ENCODE peak calls at places on chromosomes 7 and 10, in four cellular contexts. One of them, this sample, is unnamed.

GRCh38 chr7:100563809-100564400 is 9.8 kb downstream of the SAP25 start:
- DNase-seq in fibroblast of villous mesenchyme: peak; percentile 73
- DNase-seq in ovary: peak; percentile 85
- DNase-seq in CD8-positive, alpha-beta T cell: peak; percentile 91
- DNase-seq in this sample: peak; percentile 65

GRCh38 chr7:1864126-1864940 is 194.3 kb downstream of the ELFN1 start:
- DNase-seq in fibroblast of villous mesenchyme: no peak
- DNase-seq in ovary: no peak
- DNase-seq in CD8-positive, alpha-beta T cell: no peak
- DNase-seq in this sample: no peak

GRCh38 chr10:124496150-124496549 is 34.5 kb downstream of the LHPP start:
- DNase-seq in fibroblast of villous mesenchyme: no peak
- DNase-seq in ovary: no peak
- DNase-seq in CD8-positive, alpha-beta T cell: no peak
- DNase-seq in this sample: no peak

GRCh38 chr10:47027108-47027811 is 116.0 kb downstream of the PTPN20 start:
- DNase-seq in fibroblast of villous mesenchyme: no peak
- DNase-seq in ovary: no peak
- DNase-seq in CD8-positive, alpha-beta T cell: no peak
- DNase-seq in this sample: no peak

GRCh38 chr10:80204193-80204714 is 1.1 kb downstream of the ANXA11 start:
- DNase-seq in fibroblast of villous mesenchyme: no peak
- DNase-seq in ovary: no peak
- DNase-seq in CD8-positive, alpha-beta T cell: no peak
- DNase-seq in this sample: no peak

GRCh38 chr10:30093303-30093967 is 34.0 kb upstream of the JCAD start:
- DNase-seq in fibroblast of villous mesenchyme: no peak
- DNase-seq in ovary: no peak
- DNase-seq in CD8-positive, alpha-beta T cell: no peak
- DNase-seq in this sample: no peak

GRCh38 chr7:138460649-138461607 is 869 bp downstream of the TRIM24 start:
- DNase-seq in fibroblast of villous mesenchyme: peak; percentile 45
- DNase-seq in ovary: peak; percentile 59
- DNase-seq in CD8-positive, alpha-beta T cell: peak; percentile 60
- DNase-seq in this sample: peak; percentile 20

GRCh38 chr7:136247211-136247610 is 270.1 kb upstream of the MTPN start:
- DNase-seq in fibroblast of villous mesenchyme: no peak
- DNase-seq in ovary: no peak
- DNase-seq in CD8-positive, alpha-beta T cell: no peak
- DNase-seq in this sample: no peak

GRCh38 chr7:130273081-130273699 is 6.5 kb downstream of the CPA2 start:
- DNase-seq in fibroblast of villous mesenchyme: peak; percentile 94
- DNase-seq in ovary: peak; percentile 68
- DNase-seq in CD8-positive, alpha-beta T cell: peak; percentile 19
- DNase-seq in this sample: no peak

GRCh38 chr10:88865281-88865876 is 13.7 kb upstream of the ANKRD22 start:
- DNase-seq in fibroblast of villous mesenchyme: no peak
- DNase-seq in ovary: no peak
- DNase-seq in CD8-positive, alpha-beta T cell: no peak
- DNase-seq in this sample: peak; percentile 31

DNA sequence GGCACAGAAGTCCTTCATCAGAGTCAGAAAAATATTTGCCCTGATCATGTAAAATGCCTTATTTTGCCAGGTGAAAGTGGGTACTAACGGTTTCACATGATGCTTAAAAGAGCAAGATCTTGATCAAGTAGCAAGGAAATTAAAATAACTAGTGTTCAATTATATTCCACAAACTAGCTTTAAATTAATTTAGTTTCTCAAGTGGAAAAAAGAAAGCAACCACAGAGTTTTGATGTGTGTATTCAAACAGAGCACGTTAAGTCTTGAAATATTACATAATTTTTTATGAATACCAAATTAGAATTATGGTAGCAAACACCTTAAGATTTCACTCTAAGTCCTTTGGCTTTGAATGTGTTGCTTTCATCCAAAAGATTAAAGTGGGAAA is 47.3 kb downstream of the PIP4K2A start:
- DNase-seq in fibroblast of villous mesenchyme: no peak
- DNase-seq in ovary: no peak
- DNase-seq in CD8-positive, alpha-beta T cell: no peak
- DNase-seq in this sample: peak; percentile 69
- H3K4me3 ChIP-seq in fibroblast of villous mesenchyme: no peak overlapping the region
- H3K4me3 ChIP-seq in ovary: no peak overlapping the region
- H3K4me3 ChIP-seq in CD8-positive, alpha-beta T cell: peak overlapping the region; percentile 42
- H3K4me3 ChIP-seq in this sample: peak overlapping the region; percentile 30

GRCh38 chr7:158238616-158239289 is 348.9 kb downstream of the PTPRN2 start:
- DNase-seq in fibroblast of villous mesenchyme: no peak
- DNase-seq in ovary: no peak
- DNase-seq in CD8-positive, alpha-beta T cell: no peak
- DNase-seq in this sample: no peak

GRCh38 chr7:158239290-158239981 is 348.2 kb downstream of the PTPRN2 start:
- DNase-seq in fibroblast of villous mesenchyme: no peak
- DNase-seq in ovary: no peak
- DNase-seq in CD8-positive, alpha-beta T cell: no peak
- DNase-seq in this sample: no peak

GRCh38 chr7:158237672-158238335 is 349.8 kb downstream of the PTPRN2 start:
- DNase-seq in fibroblast of villous mesenchyme: no peak
- DNase-seq in ovary: no peak
- DNase-seq in CD8-positive, alpha-beta T cell: no peak
- DNase-seq in this sample: no peak

GRCh38 chr7:158235862-158236261 is 351.8 kb downstream of the PTPRN2 start:
- DNase-seq in fibroblast of villous mesenchyme: no peak
- DNase-seq in ovary: no peak
- DNase-seq in CD8-positive, alpha-beta T cell: no peak
- DNase-seq in this sample: no peak

DNA sequence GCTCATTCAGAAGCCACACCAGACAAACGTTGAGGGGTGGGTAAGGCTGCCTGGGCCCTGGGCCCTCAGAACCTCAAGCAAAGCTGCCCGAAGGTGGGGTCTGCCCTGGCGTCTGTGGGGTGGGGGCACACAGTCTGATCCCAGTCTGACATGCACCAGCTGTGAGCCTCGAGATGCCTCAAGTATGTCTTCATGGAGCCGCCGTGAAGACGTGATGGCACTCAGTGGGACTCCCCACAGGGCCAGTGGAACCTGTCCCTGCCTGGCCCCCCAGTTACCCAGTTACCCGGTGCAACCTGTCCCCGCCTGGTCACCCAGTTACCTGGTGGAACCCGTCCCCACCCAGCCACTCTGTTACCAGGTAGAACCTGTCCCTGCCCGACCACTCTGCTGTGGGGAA is 351.2 kb downstream of the PTPRN2 start:
- DNase-seq in fibroblast of villous mesenchyme: no peak
- DNase-seq in ovary: no peak
- DNase-seq in CD8-positive, alpha-beta T cell: no peak
- DNase-seq in this sample: no peak
- H3K4me3 ChIP-seq in fibroblast of villous mesenchyme: no peak overlapping the region
- H3K4me3 ChIP-seq in ovary: no peak overlapping the region
- H3K4me3 ChIP-seq in CD8-positive, alpha-beta T cell: no peak overlapping the region
- H3K4me3 ChIP-seq in this sample: no peak overlapping the region

GRCh38 chr7:27235387-27236052 is 7.1 kb upstream of the EVX1 start:
- DNase-seq in fibroblast of villous mesenchyme: peak; percentile 26
- DNase-seq in ovary: no peak
- DNase-seq in CD8-positive, alpha-beta T cell: no peak
- DNase-seq in this sample: peak; percentile 32

GRCh38 chr7:27239780-27240731 is 2.5 kb upstream of the EVX1 start:
- DNase-seq in fibroblast of villous mesenchyme: no peak
- DNase-seq in ovary: no peak
- DNase-seq in CD8-positive, alpha-beta T cell: no peak
- DNase-seq in this sample: no peak

GRCh38 chr7:27237735-27238334 is 4.8 kb upstream of the EVX1 start:
- DNase-seq in fibroblast of villous mesenchyme: peak; percentile 28
- DNase-seq in ovary: no peak
- DNase-seq in CD8-positive, alpha-beta T cell: no peak
- DNase-seq in this sample: no peak

GRCh38 chr7:27238979-27239779 is 3.4 kb upstream of the EVX1 start:
- DNase-seq in fibroblast of villous mesenchyme: no peak
- DNase-seq in ovary: no peak
- DNase-seq in CD8-positive, alpha-beta T cell: no peak
- DNase-seq in this sample: no peak

GRCh38 chr7:27236053-27236410 is 6.6 kb upstream of the EVX1 start:
- DNase-seq in fibroblast of villous mesenchyme: no peak
- DNase-seq in ovary: no peak
- DNase-seq in CD8-positive, alpha-beta T cell: no peak
- DNase-seq in this sample: no peak
- H3K4me3 ChIP-seq in fibroblast of villous mesenchyme: peak overlapping the region; percentile 60
- H3K4me3 ChIP-seq in ovary: no peak overlapping the region
- H3K4me3 ChIP-seq in CD8-positive, alpha-beta T cell: no peak overlapping the region
- H3K4me3 ChIP-seq in this sample: peak overlapping the region; percentile 61

DNA sequence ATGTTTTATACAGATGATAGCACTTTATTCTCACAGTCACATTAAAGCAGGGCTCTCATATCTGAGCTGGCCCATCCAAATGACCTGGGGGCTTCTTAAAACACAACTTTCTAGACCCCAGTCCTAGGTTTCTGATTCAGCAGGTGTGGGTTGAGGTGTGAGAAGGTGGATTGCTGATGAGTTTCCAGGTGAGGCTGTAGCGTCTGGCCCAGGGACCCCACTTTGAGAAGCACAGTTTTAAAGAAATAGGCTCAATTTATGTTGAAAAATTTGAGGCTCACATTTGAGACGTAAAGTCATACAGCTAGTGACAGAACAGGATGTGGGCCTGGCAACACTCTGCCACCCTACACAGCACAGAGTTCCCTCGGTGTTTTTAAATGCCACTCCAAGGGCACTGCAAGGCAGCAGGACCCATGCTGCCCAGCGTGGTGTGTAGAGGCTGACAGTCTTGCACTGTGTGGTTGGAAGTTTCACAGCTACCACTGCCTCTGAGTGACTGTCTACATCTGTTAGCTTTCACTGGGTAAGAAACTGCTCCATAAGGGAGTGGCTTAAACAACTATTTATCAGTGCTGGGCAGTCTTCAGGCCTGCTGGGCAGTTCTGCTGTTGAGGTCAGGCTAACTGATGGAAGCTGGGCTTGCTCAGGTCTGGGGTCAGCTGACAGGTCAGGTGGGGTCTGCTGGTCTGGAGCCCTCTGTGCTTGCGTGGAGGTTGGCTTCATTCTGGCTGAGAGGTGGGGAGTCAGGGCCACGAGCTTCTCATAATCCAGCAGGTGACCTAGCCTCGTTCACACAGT is 319.7 kb downstream of the CXCL12 start:
- DNase-seq in fibroblast of villous mesenchyme: no peak
- DNase-seq in ovary: no peak
- DNase-seq in CD8-positive, alpha-beta T cell: no peak
- DNase-seq in this sample: no peak
- H3K4me3 ChIP-seq in fibroblast of villous mesenchyme: no peak overlapping the region
- H3K4me3 ChIP-seq in ovary: no peak overlapping the region
- H3K4me3 ChIP-seq in CD8-positive, alpha-beta T cell: no peak overlapping the region
- H3K4me3 ChIP-seq in this sample: no peak overlapping the region

GRCh38 chr7:3561908-3562307 is 260.9 kb downstream of the SDK1 start:
- DNase-seq in fibroblast of villous mesenchyme: no peak
- DNase-seq in ovary: no peak
- DNase-seq in CD8-positive, alpha-beta T cell: no peak
- DNase-seq in this sample: no peak

GRCh38 chr7:3560495-3560894 is 259.4 kb downstream of the SDK1 start:
- DNase-seq in fibroblast of villous mesenchyme: no peak
- DNase-seq in ovary: no peak
- DNase-seq in CD8-positive, alpha-beta T cell: no peak
- DNase-seq in this sample: no peak

GRCh38 chr7:3564231-3564630 is 263.2 kb downstream of the SDK1 start:
- DNase-seq in fibroblast of villous mesenchyme: no peak
- DNase-seq in ovary: no peak
- DNase-seq in CD8-positive, alpha-beta T cell: no peak
- DNase-seq in this sample: no peak

GRCh38 chr7:3558410-3558809 is 257.4 kb downstream of the SDK1 start:
- DNase-seq in fibroblast of villous mesenchyme: peak; percentile 41
- DNase-seq in ovary: no peak
- DNase-seq in CD8-positive, alpha-beta T cell: no peak
- DNase-seq in this sample: no peak

GRCh38 chr7:3559178-3559765 is 258.2 kb downstream of the SDK1 start:
- DNase-seq in fibroblast of villous mesenchyme: peak; percentile 85
- DNase-seq in ovary: peak; percentile 32
- DNase-seq in CD8-positive, alpha-beta T cell: no peak
- DNase-seq in this sample: no peak
- H3K4me3 ChIP-seq in fibroblast of villous mesenchyme: no peak overlapping the region
- H3K4me3 ChIP-seq in ovary: no peak overlapping the region
- H3K4me3 ChIP-seq in CD8-positive, alpha-beta T cell: no peak overlapping the region
- H3K4me3 ChIP-seq in this sample: no peak overlapping the region

GRCh38 chr10:117534321-117535044 is 8.1 kb upstream of the EMX2 start:
- DNase-seq in fibroblast of villous mesenchyme: peak; percentile 16
- DNase-seq in ovary: no peak
- DNase-seq in CD8-positive, alpha-beta T cell: no peak
- DNase-seq in this sample: no peak
- H3K4me3 ChIP-seq in fibroblast of villous mesenchyme: peak overlapping the region; percentile 40
- H3K4me3 ChIP-seq in ovary: peak overlapping the region; percentile 38
- H3K4me3 ChIP-seq in CD8-positive, alpha-beta T cell: no peak overlapping the region
- H3K4me3 ChIP-seq in this sample: no peak overlapping the region

DNA sequence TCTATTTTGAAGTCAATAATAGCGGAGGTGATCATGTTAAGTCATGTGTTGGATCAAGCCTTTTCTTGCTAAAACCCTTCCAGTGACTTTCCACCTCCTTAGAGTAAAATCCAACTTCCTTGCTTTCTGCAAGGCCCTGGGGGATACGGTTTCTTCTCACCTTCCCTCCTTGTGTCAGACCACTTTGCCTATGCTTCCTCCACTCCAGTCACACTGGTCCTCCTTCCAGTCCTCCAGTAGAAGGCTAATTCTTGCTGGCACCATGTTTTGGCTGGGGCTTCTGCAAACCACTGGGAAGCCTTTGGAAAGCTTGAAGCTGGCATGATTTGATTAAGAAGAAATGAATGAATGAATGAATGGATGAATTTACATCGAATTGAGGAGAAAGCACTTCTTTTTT is 169.5 kb downstream of the PLXDC2 start:
- DNase-seq in fibroblast of villous mesenchyme: no peak
- DNase-seq in ovary: no peak
- DNase-seq in CD8-positive, alpha-beta T cell: no peak
- DNase-seq in this sample: no peak
- H3K4me3 ChIP-seq in fibroblast of villous mesenchyme: no peak overlapping the region
- H3K4me3 ChIP-seq in ovary: no peak overlapping the region
- H3K4me3 ChIP-seq in CD8-positive, alpha-beta T cell: no peak overlapping the region
- H3K4me3 ChIP-seq in this sample: no peak overlapping the region

GRCh38 chr10:927131-927530 is 4.4 kb downstream of the LARP4B start:
- DNase-seq in fibroblast of villous mesenchyme: no peak
- DNase-seq in ovary: no peak
- DNase-seq in CD8-positive, alpha-beta T cell: no peak
- DNase-seq in this sample: no peak
- H3K4me3 ChIP-seq in fibroblast of villous mesenchyme: no peak overlapping the region
- H3K4me3 ChIP-seq in ovary: no peak overlapping the region
- H3K4me3 ChIP-seq in CD8-positive, alpha-beta T cell: no peak overlapping the region
- H3K4me3 ChIP-seq in this sample: no peak overlapping the region

DNA sequence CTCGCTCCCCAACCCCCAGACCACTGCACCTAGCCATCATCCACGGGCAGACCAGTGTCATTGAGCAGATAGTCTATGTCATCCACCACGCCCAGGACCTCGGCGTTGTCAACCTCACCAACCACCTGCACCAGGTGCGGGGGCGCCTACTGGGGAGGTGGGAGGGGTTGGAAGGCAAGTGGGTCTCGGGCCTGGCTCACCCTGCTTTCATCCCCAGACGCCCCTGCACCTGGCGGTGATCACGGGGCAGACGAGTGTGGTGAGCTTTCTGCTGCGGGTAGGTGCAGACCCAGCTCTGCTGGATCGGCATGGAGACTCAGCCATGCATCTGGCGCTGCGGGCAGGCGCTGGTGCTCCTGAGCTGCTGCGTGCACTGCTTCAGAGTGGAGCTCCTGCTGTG is 4.6 kb downstream of the NFKB2 start:
- DNase-seq in fibroblast of villous mesenchyme: no peak
- DNase-seq in ovary: no peak
- DNase-seq in CD8-positive, alpha-beta T cell: no peak
- DNase-seq in this sample: no peak
- H3K4me3 ChIP-seq in fibroblast of villous mesenchyme: no peak overlapping the region
- H3K4me3 ChIP-seq in ovary: no peak overlapping the region
- H3K4me3 ChIP-seq in CD8-positive, alpha-beta T cell: peak overlapping the region; percentile 65
- H3K4me3 ChIP-seq in this sample: peak overlapping the region; percentile 58

GRCh38 chr7:19117870-19118608 is 603 bp upstream of the TWIST1 start:
- DNase-seq in fibroblast of villous mesenchyme: peak; percentile 11
- DNase-seq in ovary: no peak
- DNase-seq in CD8-positive, alpha-beta T cell: no peak
- DNase-seq in this sample: no peak
- H3K4me3 ChIP-seq in fibroblast of villous mesenchyme: peak overlapping the region; percentile 99
- H3K4me3 ChIP-seq in ovary: peak overlapping the region; percentile 69
- H3K4me3 ChIP-seq in CD8-positive, alpha-beta T cell: no peak overlapping the region
- H3K4me3 ChIP-seq in this sample: peak overlapping the region; percentile 29